ENCODE peak calls at places on chromosomes 12 and 14, in six cellular contexts. One of them, this sample, is unnamed.
A peak's percentile ranks its signal among the peaks of the same experiment; 100 is the strongest.

GRCh38 chr14:42715316-42715715 is 1108.6 kb downstream of the LRFN5 start:
- DNase-seq in coronary artery: no peak
- DNase-seq in GM12864: no peak
- DNase-seq in astrocyte of the spinal cord: peak; percentile 32
- DNase-seq in AG09309: no peak
- DNase-seq in B cell: no peak
- DNase-seq in this sample: no peak

GRCh38 chr14:85191986-85192385 is 338.0 kb upstream of the FLRT2 start:
- DNase-seq in coronary artery: no peak
- DNase-seq in GM12864: no peak
- DNase-seq in astrocyte of the spinal cord: no peak
- DNase-seq in AG09309: no peak
- DNase-seq in B cell: no peak
- DNase-seq in this sample: no peak

GRCh38 chr14:55267816-55268215 is 3.4 kb upstream of the FBXO34 start:
- DNase-seq in coronary artery: no peak
- DNase-seq in GM12864: no peak
- DNase-seq in astrocyte of the spinal cord: no peak
- DNase-seq in AG09309: no peak
- DNase-seq in B cell: no peak
- DNase-seq in this sample: no peak

GRCh38 chr12:39352470-39352869 is 90.5 kb downstream of the KIF21A start:
- DNase-seq in coronary artery: no peak
- DNase-seq in GM12864: no peak
- DNase-seq in astrocyte of the spinal cord: no peak
- DNase-seq in AG09309: no peak
- DNase-seq in B cell: no peak
- DNase-seq in this sample: no peak

GRCh38 chr14:55691659-55692058 is 111.7 kb downstream of the KTN1 start:
- DNase-seq in coronary artery: no peak
- DNase-seq in GM12864: no peak
- DNase-seq in astrocyte of the spinal cord: no peak
- DNase-seq in AG09309: no peak
- DNase-seq in B cell: no peak
- DNase-seq in this sample: no peak

GRCh38 chr14:30256627-30257026 is 302.3 kb upstream of the G2E3 start:
- DNase-seq in coronary artery: no peak
- DNase-seq in GM12864: no peak
- DNase-seq in astrocyte of the spinal cord: no peak
- DNase-seq in AG09309: no peak
- DNase-seq in B cell: no peak
- DNase-seq in this sample: no peak

GRCh38 chr12:58967551-58967950 is 47.2 kb upstream of the LRIG3 start:
- DNase-seq in coronary artery: no peak
- DNase-seq in GM12864: no peak
- DNase-seq in astrocyte of the spinal cord: no peak
- DNase-seq in AG09309: no peak
- DNase-seq in B cell: no peak
- DNase-seq in this sample: no peak

GRCh38 chr12:3285570-3285969 is 205.4 kb upstream of the PRMT8 start:
- DNase-seq in coronary artery: no peak
- DNase-seq in GM12864: no peak
- DNase-seq in astrocyte of the spinal cord: no peak
- DNase-seq in AG09309: no peak
- DNase-seq in B cell: no peak
- DNase-seq in this sample: no peak

GRCh38 chr12:1047898-1048660 is 57.1 kb downstream of the ERC1 start:
- DNase-seq in coronary artery: no peak
- DNase-seq in GM12864: no peak
- DNase-seq in astrocyte of the spinal cord: no peak
- DNase-seq in AG09309: no peak
- DNase-seq in B cell: no peak
- DNase-seq in this sample: no peak

GRCh38 chr14:47044841-47045240 is 393.3 kb upstream of the RPL10L start:
- DNase-seq in coronary artery: no peak
- DNase-seq in GM12864: no peak
- DNase-seq in astrocyte of the spinal cord: peak; percentile 3
- DNase-seq in AG09309: no peak
- DNase-seq in B cell: no peak
- DNase-seq in this sample: no peak
- TF ChIP-seq CTCF in coronary artery: no peak
- TF ChIP-seq CTCF in GM12864: no peak
- TF ChIP-seq CTCF in astrocyte of the spinal cord: no peak
- TF ChIP-seq CTCF in AG09309: no peak
- TF ChIP-seq CTCF in B cell: no peak
- TF ChIP-seq CTCF in this sample: peak; percentile 62

GRCh38 chr14:87934185-87934584 is 58.8 kb downstream of the GALC start:
- DNase-seq in coronary artery: no peak
- DNase-seq in GM12864: no peak
- DNase-seq in astrocyte of the spinal cord: no peak
- DNase-seq in AG09309: no peak
- DNase-seq in B cell: no peak
- DNase-seq in this sample: no peak
- TF ChIP-seq CTCF in coronary artery: no peak
- TF ChIP-seq CTCF in GM12864: peak; percentile 22
- TF ChIP-seq CTCF in astrocyte of the spinal cord: no peak
- TF ChIP-seq CTCF in AG09309: no peak
- TF ChIP-seq CTCF in B cell: no peak
- TF ChIP-seq CTCF in this sample: peak; percentile 27

GRCh38 chr14:93723001-93723400 is 65.3 kb downstream of the PRIMA1 start:
- DNase-seq in coronary artery: peak; percentile 43
- DNase-seq in GM12864: no peak
- DNase-seq in astrocyte of the spinal cord: no peak
- DNase-seq in AG09309: no peak
- DNase-seq in B cell: no peak
- DNase-seq in this sample: no peak
- TF ChIP-seq CTCF in coronary artery: no peak
- TF ChIP-seq CTCF in GM12864: no peak
- TF ChIP-seq CTCF in astrocyte of the spinal cord: no peak
- TF ChIP-seq CTCF in AG09309: no peak
- TF ChIP-seq CTCF in B cell: no peak
- TF ChIP-seq CTCF in this sample: no peak

DNA sequence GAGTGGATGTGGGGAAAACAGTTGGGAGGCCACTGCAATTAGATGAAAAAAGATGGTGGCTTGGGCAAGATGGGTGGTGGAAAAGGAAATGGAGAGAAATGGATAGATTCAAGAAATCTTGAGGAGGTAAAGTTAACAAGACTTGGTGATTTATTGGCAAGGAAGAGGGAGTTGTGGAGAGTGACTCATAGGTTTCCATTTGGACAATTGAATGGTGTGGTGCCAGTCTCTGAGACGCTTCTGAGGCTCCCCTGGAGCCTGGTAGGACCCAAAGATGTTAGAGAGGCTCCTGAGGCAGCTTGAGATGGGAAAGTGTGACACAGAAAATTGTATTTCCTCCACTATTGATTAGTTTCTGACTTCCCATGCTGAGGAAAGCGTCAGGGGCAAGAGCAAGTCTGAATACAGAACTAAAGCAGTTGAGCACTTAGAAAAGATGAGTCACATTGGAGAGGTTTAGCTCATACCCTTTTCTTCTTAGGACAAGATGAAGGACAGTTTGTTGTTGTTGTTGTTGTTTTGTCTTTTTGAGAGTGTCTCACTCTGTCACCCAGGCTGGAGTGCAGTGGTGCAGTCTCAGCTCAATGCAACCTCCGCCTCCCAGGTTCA is 4.5 kb downstream of the PRPF40B start:
- DNase-seq in coronary artery: no peak
- DNase-seq in GM12864: no peak
- DNase-seq in astrocyte of the spinal cord: peak; percentile 66
- DNase-seq in AG09309: no peak
- DNase-seq in B cell: no peak
- DNase-seq in this sample: no peak
- TF ChIP-seq CTCF in coronary artery: no peak
- TF ChIP-seq CTCF in GM12864: no peak
- TF ChIP-seq CTCF in astrocyte of the spinal cord: no peak
- TF ChIP-seq CTCF in AG09309: no peak
- TF ChIP-seq CTCF in B cell: no peak
- TF ChIP-seq CTCF in this sample: no peak

DNA sequence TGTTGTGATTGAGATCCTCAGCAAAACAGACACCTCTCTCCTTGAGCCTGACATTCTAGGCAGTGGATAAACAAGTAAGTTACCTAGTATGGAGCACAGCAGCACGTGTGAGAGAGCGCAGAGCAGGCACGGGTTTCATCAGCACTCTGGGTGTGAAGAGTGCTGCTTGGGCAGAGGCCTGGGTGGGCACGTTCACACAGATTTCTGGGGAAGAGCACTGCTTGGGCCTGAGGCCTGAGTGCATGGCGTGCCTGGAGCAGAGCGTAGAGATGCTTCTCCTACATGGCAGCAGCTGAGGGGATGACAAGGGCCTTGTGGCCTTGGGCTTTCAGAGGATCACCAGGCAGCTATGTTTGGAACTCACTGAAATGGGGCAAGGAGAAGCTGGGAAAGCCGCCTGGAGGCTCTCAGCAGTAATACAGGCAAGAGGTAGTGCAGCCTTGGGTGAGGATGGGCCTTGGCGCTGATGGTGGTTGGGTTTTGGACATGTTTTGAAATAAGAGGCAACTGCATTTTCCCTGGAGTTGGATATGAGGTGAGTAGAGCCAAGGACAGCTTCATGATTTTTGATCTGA is 17.6 kb downstream of the CKB start:
- DNase-seq in coronary artery: peak; percentile 40
- DNase-seq in GM12864: no peak
- DNase-seq in astrocyte of the spinal cord: no peak
- DNase-seq in AG09309: no peak
- DNase-seq in B cell: no peak
- DNase-seq in this sample: no peak
- TF ChIP-seq CTCF in coronary artery: no peak
- TF ChIP-seq CTCF in GM12864: no peak
- TF ChIP-seq CTCF in astrocyte of the spinal cord: no peak
- TF ChIP-seq CTCF in AG09309: peak; percentile 5
- TF ChIP-seq CTCF in B cell: no peak
- TF ChIP-seq CTCF in this sample: peak; percentile 32

GRCh38 chr14:68718033-68718725 is 74.7 kb downstream of the ZFP36L1 start:
- DNase-seq in coronary artery: no peak
- DNase-seq in GM12864: no peak
- DNase-seq in astrocyte of the spinal cord: no peak
- DNase-seq in AG09309: no peak
- DNase-seq in B cell: no peak
- DNase-seq in this sample: no peak
- TF ChIP-seq CTCF in coronary artery: no peak
- TF ChIP-seq CTCF in GM12864: peak; percentile 63
- TF ChIP-seq CTCF in astrocyte of the spinal cord: peak; percentile 43
- TF ChIP-seq CTCF in AG09309: peak; percentile 39
- TF ChIP-seq CTCF in B cell: peak; percentile 44
- TF ChIP-seq CTCF in this sample: peak; percentile 59

GRCh38 chr12:71663561-71664410 is at the start of the genes THAP2 and ZFC3H1:
- DNase-seq in coronary artery: peak; percentile 95
- DNase-seq in GM12864: peak; percentile 99
- DNase-seq in astrocyte of the spinal cord: peak; percentile 100
- DNase-seq in AG09309: peak; percentile 99
- DNase-seq in B cell: peak; percentile 96
- DNase-seq in this sample: peak; percentile 93
- TF ChIP-seq CTCF in coronary artery: no peak
- TF ChIP-seq CTCF in GM12864: peak; percentile 33
- TF ChIP-seq CTCF in astrocyte of the spinal cord: peak; percentile 50
- TF ChIP-seq CTCF in AG09309: peak; percentile 52
- TF ChIP-seq CTCF in B cell: peak; percentile 17
- TF ChIP-seq CTCF in this sample: peak; percentile 68